ENCODE peak calls at places on chromosomes 13 and 19, in eight cellular contexts. One of them, this sample, is unnamed.

GRCh38 chr13:33697936-33698335 is 120.0 kb upstream of the RFC3 start:
- DNase-seq in fibroblast of mammary gland: no peak
- DNase-seq in memory B cell: no peak
- DNase-seq in AG08395: no peak
- DNase-seq in thyroid gland: no peak
- DNase-seq in germinal center: no peak
- DNase-seq in T-cell: no peak
- DNase-seq in effector memory CD8-positive, alpha-beta T cell: no peak
- DNase-seq in this sample: no peak

GRCh38 chr19:31352782-31353651 is 3.8 kb upstream of the TSHZ3 start:
- DNase-seq in fibroblast of mammary gland: no peak
- DNase-seq in memory B cell: no peak
- DNase-seq in AG08395: no peak
- DNase-seq in thyroid gland: no peak
- DNase-seq in germinal center: no peak
- DNase-seq in T-cell: no peak
- DNase-seq in effector memory CD8-positive, alpha-beta T cell: no peak
- DNase-seq in this sample: no peak

GRCh38 chr13:72109863-72110262 is 242.9 kb upstream of the DACH1 start:
- DNase-seq in fibroblast of mammary gland: no peak
- DNase-seq in memory B cell: no peak
- DNase-seq in AG08395: peak; percentile 10
- DNase-seq in thyroid gland: no peak
- DNase-seq in germinal center: no peak
- DNase-seq in T-cell: no peak
- DNase-seq in effector memory CD8-positive, alpha-beta T cell: no peak
- DNase-seq in this sample: no peak

GRCh38 chr13:27043013-27043412 is 128.6 kb downstream of the USP12 start:
- DNase-seq in fibroblast of mammary gland: peak; percentile 99
- DNase-seq in memory B cell: no peak
- DNase-seq in AG08395: peak; percentile 98
- DNase-seq in thyroid gland: peak; percentile 48
- DNase-seq in germinal center: no peak
- DNase-seq in T-cell: no peak
- DNase-seq in effector memory CD8-positive, alpha-beta T cell: no peak
- DNase-seq in this sample: no peak

GRCh38 chr13:110442946-110443632 is 118.4 kb downstream of the RAB20 start:
- DNase-seq in fibroblast of mammary gland: peak; percentile 77
- DNase-seq in memory B cell: no peak
- DNase-seq in AG08395: peak; percentile 33
- DNase-seq in thyroid gland: no peak
- DNase-seq in germinal center: no peak
- DNase-seq in T-cell: no peak
- DNase-seq in effector memory CD8-positive, alpha-beta T cell: no peak
- DNase-seq in this sample: no peak

GRCh38 chr19:15107056-15108010 is at the start of gene SYDE1:
- DNase-seq in fibroblast of mammary gland: peak; percentile 45
- DNase-seq in memory B cell: no peak
- DNase-seq in AG08395: peak; percentile 89
- DNase-seq in thyroid gland: peak; percentile 31
- DNase-seq in germinal center: no peak
- DNase-seq in T-cell: no peak
- DNase-seq in effector memory CD8-positive, alpha-beta T cell: no peak
- DNase-seq in this sample: no peak

GRCh38 chr13:39394811-39395685 is 207.9 kb downstream of the LHFPL6 start:
- DNase-seq in fibroblast of mammary gland: no peak
- DNase-seq in memory B cell: no peak
- DNase-seq in AG08395: no peak
- DNase-seq in thyroid gland: no peak
- DNase-seq in germinal center: no peak
- DNase-seq in T-cell: no peak
- DNase-seq in effector memory CD8-positive, alpha-beta T cell: no peak
- DNase-seq in this sample: no peak

GRCh38 chr19:33872445-33873320 is 76.0 kb downstream of the KCTD15 start:
- DNase-seq in fibroblast of mammary gland: no peak
- DNase-seq in memory B cell: no peak
- DNase-seq in AG08395: no peak
- DNase-seq in thyroid gland: no peak
- DNase-seq in germinal center: no peak
- DNase-seq in T-cell: no peak
- DNase-seq in effector memory CD8-positive, alpha-beta T cell: no peak
- DNase-seq in this sample: no peak

GRCh38 chr19:42465827-42466280 is 23.1 kb upstream of the CXCL17 start:
- DNase-seq in fibroblast of mammary gland: no peak
- DNase-seq in memory B cell: peak; percentile 64
- DNase-seq in AG08395: no peak
- DNase-seq in thyroid gland: no peak
- DNase-seq in germinal center: peak; percentile 80
- DNase-seq in T-cell: no peak
- DNase-seq in effector memory CD8-positive, alpha-beta T cell: no peak
- DNase-seq in this sample: peak; percentile 59

GRCh38 chr13:101424381-101425155 is 8.3 kb upstream of the NALCN start:
- DNase-seq in fibroblast of mammary gland: no peak
- DNase-seq in memory B cell: no peak
- DNase-seq in AG08395: no peak
- DNase-seq in thyroid gland: no peak
- DNase-seq in germinal center: no peak
- DNase-seq in T-cell: no peak
- DNase-seq in effector memory CD8-positive, alpha-beta T cell: no peak
- DNase-seq in this sample: no peak

GRCh38 chr13:34162545-34162936 is 344.6 kb downstream of the RFC3 start:
- DNase-seq in fibroblast of mammary gland: no peak
- DNase-seq in memory B cell: no peak
- DNase-seq in AG08395: peak; percentile 43
- DNase-seq in thyroid gland: peak; percentile 32
- DNase-seq in germinal center: no peak
- DNase-seq in T-cell: no peak
- DNase-seq in effector memory CD8-positive, alpha-beta T cell: no peak
- DNase-seq in this sample: no peak

GRCh38 chr19:40802300-40803169 is 3.5 kb downstream of the EGLN2 start:
- DNase-seq in fibroblast of mammary gland: no peak
- DNase-seq in memory B cell: no peak
- DNase-seq in AG08395: no peak
- DNase-seq in thyroid gland: peak; percentile 42
- DNase-seq in germinal center: no peak
- DNase-seq in T-cell: no peak
- DNase-seq in effector memory CD8-positive, alpha-beta T cell: no peak
- DNase-seq in this sample: no peak

GRCh38 chr19:17767559-17767958 is 16.3 kb downstream of the FCHO1 start:
- DNase-seq in fibroblast of mammary gland: no peak
- DNase-seq in memory B cell: no peak
- DNase-seq in AG08395: no peak
- DNase-seq in thyroid gland: no peak
- DNase-seq in germinal center: no peak
- DNase-seq in T-cell: no peak
- DNase-seq in effector memory CD8-positive, alpha-beta T cell: no peak
- DNase-seq in this sample: no peak

GRCh38 chr13:31201341-31202024 is 1.7 kb downstream of the B3GLCT start:
- DNase-seq in fibroblast of mammary gland: peak; percentile 83
- DNase-seq in memory B cell: no peak
- DNase-seq in AG08395: peak; percentile 39
- DNase-seq in thyroid gland: peak; percentile 43
- DNase-seq in germinal center: no peak
- DNase-seq in T-cell: no peak
- DNase-seq in effector memory CD8-positive, alpha-beta T cell: no peak
- DNase-seq in this sample: no peak

GRCh38 chr19:48624067-48624594 is 4.8 kb downstream of the SPHK2 start:
- DNase-seq in fibroblast of mammary gland: peak; percentile 95
- DNase-seq in memory B cell: peak; percentile 81
- DNase-seq in AG08395: peak; percentile 96
- DNase-seq in thyroid gland: peak; percentile 99
- DNase-seq in germinal center: peak; percentile 93
- DNase-seq in T-cell: peak; percentile 96
- DNase-seq in effector memory CD8-positive, alpha-beta T cell: peak; percentile 89
- DNase-seq in this sample: peak; percentile 95

GRCh38 chr19:46913852-46914430 is 53.1 kb downstream of the ARHGAP35 start:
- DNase-seq in fibroblast of mammary gland: peak; percentile 47
- DNase-seq in memory B cell: no peak
- DNase-seq in AG08395: peak; percentile 58
- DNase-seq in thyroid gland: no peak
- DNase-seq in germinal center: no peak
- DNase-seq in T-cell: no peak
- DNase-seq in effector memory CD8-positive, alpha-beta T cell: no peak
- DNase-seq in this sample: no peak

GRCh38 chr19:5801796-5802616 is 2.9 kb upstream of the NRTN start:
- DNase-seq in fibroblast of mammary gland: peak; percentile 47
- DNase-seq in memory B cell: no peak
- DNase-seq in AG08395: no peak
- DNase-seq in thyroid gland: no peak
- DNase-seq in germinal center: no peak
- DNase-seq in T-cell: no peak
- DNase-seq in effector memory CD8-positive, alpha-beta T cell: no peak
- DNase-seq in this sample: no peak

GRCh38 chr13:27370305-27370853 is 54.0 kb upstream of the GTF3A start:
- DNase-seq in fibroblast of mammary gland: no peak
- DNase-seq in memory B cell: no peak
- DNase-seq in AG08395: no peak
- DNase-seq in thyroid gland: no peak
- DNase-seq in germinal center: no peak
- DNase-seq in T-cell: no peak
- DNase-seq in effector memory CD8-positive, alpha-beta T cell: no peak
- DNase-seq in this sample: no peak

GRCh38 chr19:10839071-10840050 is 3.3 kb upstream of the TMED1 start:
- DNase-seq in fibroblast of mammary gland: no peak
- DNase-seq in memory B cell: no peak
- DNase-seq in AG08395: no peak
- DNase-seq in thyroid gland: no peak
- DNase-seq in germinal center: no peak
- DNase-seq in T-cell: no peak
- DNase-seq in effector memory CD8-positive, alpha-beta T cell: no peak
- DNase-seq in this sample: no peak

GRCh38 chr13:33606692-33607091 is 211.3 kb upstream of the RFC3 start:
- DNase-seq in fibroblast of mammary gland: no peak
- DNase-seq in memory B cell: no peak
- DNase-seq in AG08395: peak; percentile 10
- DNase-seq in thyroid gland: no peak
- DNase-seq in germinal center: no peak
- DNase-seq in T-cell: no peak
- DNase-seq in effector memory CD8-positive, alpha-beta T cell: no peak
- DNase-seq in this sample: no peak

GRCh38 chr19:35357867-35358573 is at the start of gene FFAR3:
- DNase-seq in fibroblast of mammary gland: peak; percentile 49
- DNase-seq in memory B cell: no peak
- DNase-seq in AG08395: peak; percentile 50
- DNase-seq in thyroid gland: no peak
- DNase-seq in germinal center: no peak
- DNase-seq in T-cell: no peak
- DNase-seq in effector memory CD8-positive, alpha-beta T cell: no peak
- DNase-seq in this sample: no peak

GRCh38 chr13:63307239-63307638 is 1891.6 kb upstream of the PCDH20 start:
- DNase-seq in fibroblast of mammary gland: no peak
- DNase-seq in memory B cell: no peak
- DNase-seq in AG08395: no peak
- DNase-seq in thyroid gland: no peak
- DNase-seq in germinal center: no peak
- DNase-seq in T-cell: no peak
- DNase-seq in effector memory CD8-positive, alpha-beta T cell: no peak
- DNase-seq in this sample: no peak

GRCh38 chr13:85501616-85502015 is 297.6 kb downstream of the SLITRK6 start:
- DNase-seq in fibroblast of mammary gland: no peak
- DNase-seq in memory B cell: no peak
- DNase-seq in AG08395: no peak
- DNase-seq in thyroid gland: no peak
- DNase-seq in germinal center: no peak
- DNase-seq in T-cell: no peak
- DNase-seq in effector memory CD8-positive, alpha-beta T cell: no peak
- DNase-seq in this sample: no peak

GRCh38 chr13:98755729-98756128 is 3.3 kb upstream of the SLC15A1 start:
- DNase-seq in fibroblast of mammary gland: no peak
- DNase-seq in memory B cell: no peak
- DNase-seq in AG08395: no peak
- DNase-seq in thyroid gland: no peak
- DNase-seq in germinal center: no peak
- DNase-seq in T-cell: no peak
- DNase-seq in effector memory CD8-positive, alpha-beta T cell: no peak
- DNase-seq in this sample: no peak

GRCh38 chr19:50912102-50912599 is 956 bp upstream of the KLK4 start:
- DNase-seq in fibroblast of mammary gland: no peak
- DNase-seq in memory B cell: no peak
- DNase-seq in AG08395: no peak
- DNase-seq in thyroid gland: no peak
- DNase-seq in germinal center: no peak
- DNase-seq in T-cell: no peak
- DNase-seq in effector memory CD8-positive, alpha-beta T cell: no peak
- DNase-seq in this sample: no peak

GRCh38 chr13:99505814-99506269 is 4.6 kb downstream of the TM9SF2 start:
- DNase-seq in fibroblast of mammary gland: peak; percentile 45
- DNase-seq in memory B cell: no peak
- DNase-seq in AG08395: peak; percentile 41
- DNase-seq in thyroid gland: no peak
- DNase-seq in germinal center: peak; percentile 23
- DNase-seq in T-cell: no peak
- DNase-seq in effector memory CD8-positive, alpha-beta T cell: no peak
- DNase-seq in this sample: no peak

GRCh38 chr19:50358483-50359431 is 6.7 kb downstream of the NAPSA start:
- DNase-seq in fibroblast of mammary gland: peak; percentile 48
- DNase-seq in memory B cell: peak; percentile 85
- DNase-seq in AG08395: peak; percentile 91
- DNase-seq in thyroid gland: peak; percentile 60
- DNase-seq in germinal center: peak; percentile 94
- DNase-seq in T-cell: peak; percentile 70
- DNase-seq in effector memory CD8-positive, alpha-beta T cell: peak; percentile 71
- DNase-seq in this sample: no peak

GRCh38 chr19:34428549-34429285 is 536 bp downstream of the UBA2 start:
- DNase-seq in fibroblast of mammary gland: peak; percentile 28
- DNase-seq in memory B cell: no peak
- DNase-seq in AG08395: peak; percentile 58
- DNase-seq in thyroid gland: peak; percentile 18
- DNase-seq in germinal center: peak; percentile 27
- DNase-seq in T-cell: peak; percentile 27
- DNase-seq in effector memory CD8-positive, alpha-beta T cell: no peak
- DNase-seq in this sample: peak; percentile 31

GRCh38 chr13:87792878-87793277 is 121.7 kb downstream of the SLITRK5 start:
- DNase-seq in fibroblast of mammary gland: no peak
- DNase-seq in memory B cell: no peak
- DNase-seq in AG08395: no peak
- DNase-seq in thyroid gland: no peak
- DNase-seq in germinal center: no peak
- DNase-seq in T-cell: no peak
- DNase-seq in effector memory CD8-positive, alpha-beta T cell: no peak
- DNase-seq in this sample: no peak

GRCh38 chr19:54209058-54209747 is 8.5 kb downstream of the RPS9 start:
- DNase-seq in fibroblast of mammary gland: no peak
- DNase-seq in memory B cell: no peak
- DNase-seq in AG08395: no peak
- DNase-seq in thyroid gland: no peak
- DNase-seq in germinal center: no peak
- DNase-seq in T-cell: no peak
- DNase-seq in effector memory CD8-positive, alpha-beta T cell: no peak
- DNase-seq in this sample: no peak

GRCh38 chr19:11418518-11419506 is at the start of gene RGL3:
- DNase-seq in fibroblast of mammary gland: no peak
- DNase-seq in memory B cell: peak; percentile 41
- DNase-seq in AG08395: peak; percentile 56
- DNase-seq in thyroid gland: peak; percentile 82
- DNase-seq in germinal center: no peak
- DNase-seq in T-cell: no peak
- DNase-seq in effector memory CD8-positive, alpha-beta T cell: no peak
- DNase-seq in this sample: no peak

GRCh38 chr19:18128044-18128443 is 24.9 kb upstream of the PIK3R2 start:
- DNase-seq in fibroblast of mammary gland: peak; percentile 17
- DNase-seq in memory B cell: no peak
- DNase-seq in AG08395: peak; percentile 18
- DNase-seq in thyroid gland: no peak
- DNase-seq in germinal center: no peak
- DNase-seq in T-cell: no peak
- DNase-seq in effector memory CD8-positive, alpha-beta T cell: no peak
- DNase-seq in this sample: no peak

This sample was measured in GM19239.